ENCODE peak calls at places on chromosome 1, in six cellular contexts. J is bronchial epithelial cell; K is T-helper 2 cell; L is A549; N is choroid plexus epithelial cell; R is stimulated activated CD8-positive, alpha-beta memory T cell treated with anti-CD3 and anti-CD28 coated beads, Interleukin-2, amount 100 ng/mL, for 1 hour. A is an unnamed sample.

GRCh38 chr1:96660503-96660902 is 61.1 kb upstream of the PTBP2 start:
- DNase-seq in K (no peak), N (peak), L (no peak), J (peak), R (no peak), A (no peak)

GRCh38 chr1:152906023-152906565 is 2.3 kb upstream of the IVL start:
- DNase-seq in L (no peak), R (no peak), J (peak), K (no peak), N (no peak), A (no peak)

GRCh38 chr1:79295967-79296366 is 289.4 kb upstream of the ADGRL4 start:
- DNase-seq in K (no peak), L (no peak), N (peak), R (no peak), J (no peak), A (no peak)

GRCh38 chr1:152752225-152752624 is 5.6 kb upstream of the KPRP start:
- DNase-seq in K (no peak), N (peak), R (no peak), J (peak), L (no peak), A (no peak)

GRCh38 chr1:42658880-42659337 is 686 bp downstream of the PPIH start:
- DNase-seq in N (peak), J (peak), K (no peak), L (no peak), R (no peak), A (no peak)

GRCh38 chr1:44721521-44722361 is 9.2 kb downstream of the RNU5D-1 start:
- DNase-seq in J (peak), R (peak), L (peak), K (no peak), N (peak), A (peak)

GRCh38 chr1:117284408-117285215 is 73.9 kb upstream of the VTCN1 start:
- DNase-seq in K (no peak), J (peak), L (peak), R (no peak), N (peak), A (no peak)

GRCh38 chr1:225817611-225818061 is 7.7 kb downstream of the EPHX1 start:
- DNase-seq in L (peak), N (peak), R (no peak), J (peak), K (no peak), A (no peak)

GRCh38 chr1:51336711-51337110 is 6.3 kb upstream of the TTC39A start:
- DNase-seq in K (no peak), J (no peak), R (no peak), N (no peak), L (no peak), A (no peak)

GRCh38 chr1:164101802-164102201 is 457.2 kb upstream of the PBX1 start:
- DNase-seq in K (no peak), J (no peak), L (no peak), R (no peak), N (no peak), A (no peak)

GRCh38 chr1:145849356-145850165 is 4.1 kb downstream of the NUDT17 start:
- DNase-seq in N (peak), L (no peak), R (no peak), K (no peak), J (peak), A (no peak)

GRCh38 chr1:203937678-203938330 is 76.4 kb downstream of the SNRPE start:
- DNase-seq in N (no peak), J (no peak), L (no peak), K (no peak), R (no peak), A (no peak)